ENCODE peak calls at places on chromosomes 12 and 14, in six cellular contexts. S is IMR-90, N is tibial artery, Q is WERI-Rb-1, H is left ventricle myocardium inferior, K is sigmoid colon. J is an unnamed sample. For H3K27me3, the result is how much of the 10 kb centered on the place peaks cover.

GRCh38 chr14:26281280-26281998 is 316.4 kb downstream of the NOVA1 start:
- DNase-seq in S (peak), N (no peak), Q (no peak), H (no peak), K (no peak), J (peak)

GRCh38 chr12:132511516-132512196 is 21.7 kb downstream of the FBRSL1 start:
- DNase-seq in S (no peak), N (no peak), Q (no peak), H (no peak), K (no peak), J (no peak)

GRCh38 chr12:12992418-12993175 is 7.5 kb downstream of the HEBP1 start:
- DNase-seq in S (peak), N (peak), Q (no peak), H (no peak), K (peak), J (peak)

GRCh38 chr12:64673490-64674169 is 63.3 kb downstream of the RASSF3 start:
- DNase-seq in S (peak), N (no peak), Q (no peak), H (no peak), K (no peak), J (peak)

GRCh38 chr12:56836317-56836716 is 73.2 kb downstream of the HSD17B6 start:
- DNase-seq in S (no peak), N (no peak), Q (no peak), H (peak), K (peak), J (peak)

GRCh38 chr12:13941258-13942249 is 39.8 kb downstream of the GRIN2B start:
- DNase-seq in S (peak), N (no peak), Q (peak), H (no peak), K (no peak), J (peak)

GRCh38 chr14:49962616-49963015 is 69.7 kb downstream of the ARF6 start:
- DNase-seq in S (no peak), N (no peak), Q (no peak), H (no peak), K (no peak), J (no peak)

GRCh38 chr14:86858043-86858442 is 1134.9 kb downstream of the GALC start:
- DNase-seq in S (peak), N (no peak), Q (no peak), H (no peak), K (no peak), J (peak)

GRCh38 chr14:52434955-52435354 is 117.3 kb downstream of the TXNDC16 start:
- DNase-seq in S (no peak), N (no peak), Q (no peak), H (no peak), K (no peak), J (no peak)

GRCh38 chr14:91338369-91338768 is 79.3 kb downstream of the CCDC88C start:
- DNase-seq in S (no peak), N (no peak), Q (no peak), H (no peak), K (no peak), J (no peak)

GRCh38 chr14:64878775-64879634 is 702 bp downstream of the SPTB start:
- DNase-seq in S (no peak), N (no peak), Q (peak), H (no peak), K (no peak), J (no peak)

GRCh38 chr12:110079477-110080400 is 31.4 kb upstream of the C12orf76 start:
- DNase-seq in S (peak), N (no peak), Q (no peak), H (peak), K (peak), J (no peak)

DNA sequence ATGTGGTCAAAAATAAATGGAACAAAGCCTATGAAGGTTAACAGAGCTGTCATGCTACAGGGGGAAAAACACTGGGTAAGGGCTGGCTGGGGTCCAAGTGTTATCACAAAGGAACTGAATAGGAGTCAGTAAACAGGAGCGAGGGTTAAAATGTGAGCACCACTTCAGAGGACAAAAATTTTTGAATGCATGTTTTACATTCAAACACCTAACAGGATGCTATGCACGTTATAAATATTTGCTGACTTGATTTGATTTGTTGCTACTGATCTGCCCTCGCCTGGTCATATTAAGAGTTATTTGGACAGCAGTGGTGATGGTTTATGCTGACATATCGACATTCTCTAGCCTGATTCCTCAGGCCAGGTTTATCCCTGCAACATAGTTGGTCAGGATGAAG is 7.4 kb upstream of the KTN1 start:
- DNase-seq in S (no peak), N (no peak), Q (no peak), H (no peak), K (no peak), J (no peak)
- H3K4me3 ChIP-seq in S (no peak), N (no peak), Q (no peak), H (no peak), K (no peak), J (no peak)

DNA sequence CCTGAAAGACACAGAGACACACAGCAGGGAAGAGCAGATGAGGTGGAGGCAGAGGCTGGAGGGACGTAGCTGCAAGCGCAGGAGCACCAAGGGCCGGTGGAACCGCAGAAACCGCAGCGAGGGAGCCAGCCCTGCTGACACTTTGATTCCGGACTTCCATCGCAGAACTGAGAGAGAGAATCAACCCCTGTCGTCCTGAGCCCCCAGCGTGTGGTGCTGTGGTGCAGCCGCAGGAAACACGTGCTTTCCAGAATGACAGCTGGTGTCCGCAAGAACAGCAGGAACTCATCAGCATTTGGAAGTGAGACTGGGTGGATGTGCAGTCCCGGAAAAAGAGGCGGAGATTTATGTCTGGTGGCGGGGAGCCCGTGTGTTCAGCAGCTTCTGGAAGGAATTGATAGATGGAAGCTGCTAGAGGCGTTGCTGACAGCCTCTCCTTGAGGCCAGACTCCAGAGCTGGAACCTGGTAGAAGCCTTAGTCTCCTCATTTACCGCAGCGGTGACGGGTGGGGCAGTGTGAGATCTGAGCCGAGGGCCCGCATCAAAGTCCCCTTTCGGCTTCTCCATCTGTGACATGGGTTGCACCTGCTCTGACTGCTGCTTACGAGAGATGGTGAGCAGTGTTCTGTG is 21.9 kb upstream of the KLC1 start:
- DNase-seq in S (peak), N (peak), Q (peak), H (peak), K (peak), J (peak)
- TF ChIP-seq CTCF in S (peak), N (peak), Q (peak), H (peak), K (no peak), J (peak)

GRCh38 chr12:130131817-130132216 is 30.4 kb upstream of the FZD10 start:
- DNase-seq in S (no peak), N (no peak), Q (peak), H (no peak), K (no peak), J (no peak)
- H3K27me3 ChIP-seq in S (under half), N (under half), Q (under half), H (half or more), K (under half), J (under half)

GRCh38 chr12:48934312-48934706 is 9.0 kb upstream of the FKBP11 start:
- DNase-seq in S (no peak), N (no peak), Q (no peak), H (no peak), K (peak), J (no peak)
- H3K4me3 ChIP-seq in S (no peak), N (no peak), Q (no peak), H (no peak), K (no peak), J (no peak)